ENCODE peak calls at places on chromosomes 5 and 9, in five cellular contexts. D is tibial nerve, X is A549, T is neural progenitor cell, P is fibroblast of lung. G is an unnamed sample.

GRCh38 chr9:89438194-89438593 is 59.7 kb downstream of the SEMA4D start:
- DNase-seq in D (no peak), X (no peak), T (no peak), P (no peak), G (no peak)

GRCh38 chr5:124195416-124195815 is 551.0 kb downstream of the ZNF608 start:
- DNase-seq in D (no peak), X (no peak), T (no peak), P (no peak), G (no peak)

GRCh38 chr5:80960531-80961375 is 590 bp downstream of the RASGRF2 start:
- DNase-seq in D (peak), X (peak), T (peak), P (peak), G (peak)

GRCh38 chr5:90473321-90474234 is 993 bp downstream of the MBLAC2 start:
- DNase-seq in D (peak), X (peak), T (peak), P (peak), G (peak)

GRCh38 chr5:117800261-117800660 is 1188.1 kb downstream of the DTWD2 start:
- DNase-seq in D (no peak), X (no peak), T (no peak), P (peak), G (no peak)

GRCh38 chr5:128537306-128537998 is 593 bp downstream of the FBN2 start:
- DNase-seq in D (peak), X (peak), T (peak), P (peak), G (peak)

GRCh38 chr9:108477538-108478006 is 378.2 kb downstream of the ACTL7B start:
- DNase-seq in D (no peak), X (peak), T (no peak), P (peak), G (peak)

GRCh38 chr5:111072949-111073682 is 1.6 kb downstream of the TSLP start:
- DNase-seq in D (peak), X (no peak), T (peak), P (no peak), G (peak)

GRCh38 chr9:116574027-116574679 is 113.0 kb upstream of the TRIM32 start:
- DNase-seq in D (no peak), X (peak), T (no peak), P (no peak), G (no peak)

GRCh38 chr5:108148715-108149139 is 233.2 kb downstream of the FBXL17 start:
- DNase-seq in D (no peak), X (peak), T (peak), P (peak), G (peak)

GRCh38 chr9:112495614-112496013 is 9.0 kb downstream of the KIAA1958 start:
- DNase-seq in D (no peak), X (no peak), T (no peak), P (no peak), G (no peak)

GRCh38 chr9:110142868-110143866 is 64.8 kb downstream of the C9orf152 start:
- DNase-seq in D (no peak), X (peak), T (peak), P (no peak), G (no peak)

GRCh38 chr9:122356627-122357026 is 14.2 kb upstream of the PTGS1 start:
- DNase-seq in D (no peak), X (no peak), T (peak), P (no peak), G (no peak)

GRCh38 chr5:78627766-78628165 is 20.8 kb downstream of the LHFPL2 start:
- DNase-seq in D (no peak), X (no peak), T (no peak), P (no peak), G (no peak)
- H3K27ac ChIP-seq in D (peak), X (peak), T (no peak), P (no peak), G (no peak)

DNA sequence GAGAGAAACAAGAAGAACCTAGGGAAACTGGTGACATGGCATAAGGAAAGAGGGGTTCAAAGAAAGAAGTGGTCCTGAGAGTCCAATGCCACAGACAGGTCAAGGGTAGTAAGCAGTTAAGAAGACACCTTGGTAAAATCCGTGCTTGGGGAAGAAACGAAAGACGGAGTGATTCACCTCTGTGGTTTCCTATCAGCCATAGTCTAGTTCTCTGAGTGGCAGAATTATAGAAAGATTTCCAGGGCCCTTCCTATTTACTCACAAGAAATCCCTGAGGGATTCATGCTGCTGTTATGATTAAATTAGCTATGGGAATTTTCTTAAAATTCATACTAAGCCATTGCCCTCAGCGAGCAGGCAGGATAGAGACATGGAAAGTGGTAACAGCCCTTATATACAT is 31.7 kb downstream of the IL33 start:
- DNase-seq in D (no peak), X (no peak), T (no peak), P (no peak), G (no peak)
- TF ChIP-seq CTCF in D (no peak), X (no peak), T (no peak), P (no peak), G (no peak)

DNA sequence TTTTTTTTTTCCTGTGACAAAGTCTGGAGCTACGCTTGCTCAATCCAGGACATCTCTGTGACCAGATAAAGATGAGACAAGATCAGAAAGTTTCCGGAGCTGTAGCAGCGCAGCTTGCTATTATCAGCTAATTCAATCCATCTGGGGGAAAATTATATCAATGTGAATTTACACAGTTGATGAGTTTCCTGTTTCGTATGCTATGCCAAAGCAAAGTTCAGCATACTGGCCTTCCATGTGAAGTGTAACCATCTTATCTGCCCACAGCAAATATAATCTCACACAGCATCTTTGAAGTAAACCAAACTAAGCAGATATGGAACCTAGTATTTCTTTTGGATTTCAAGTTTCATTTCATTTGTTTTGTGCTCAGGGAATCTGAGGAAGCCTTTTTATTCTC is 1767.7 kb downstream of the EFNA5 start:
- DNase-seq in D (no peak), X (no peak), T (no peak), P (peak), G (no peak)
- H3K27ac ChIP-seq in D (no peak), X (no peak), T (no peak), P (no peak), G (no peak)

GRCh38 chr5:59525957-59526356 is 367.6 kb downstream of the PDE4D start:
- DNase-seq in D (no peak), X (peak), T (no peak), P (peak), G (no peak)
- TF ChIP-seq CTCF in D (no peak), X (peak), T (no peak), P (peak), G (no peak)

GRCh38 chr5:139134906-139135305 is 63.3 kb downstream of the SIL1 start:
- DNase-seq in D (no peak), X (no peak), T (no peak), P (no peak), G (no peak)
- H3K27ac ChIP-seq in D (no peak), X (no peak), T (no peak), P (no peak), G (no peak)

GRCh38 chr5:175056831-175057230 is 332.4 kb downstream of the MSX2 start:
- DNase-seq in D (no peak), X (no peak), T (no peak), P (no peak), G (no peak)

GRCh38 chr5:175060264-175060663 is 335.9 kb downstream of the MSX2 start:
- DNase-seq in D (no peak), X (no peak), T (no peak), P (no peak), G (no peak)

DNA sequence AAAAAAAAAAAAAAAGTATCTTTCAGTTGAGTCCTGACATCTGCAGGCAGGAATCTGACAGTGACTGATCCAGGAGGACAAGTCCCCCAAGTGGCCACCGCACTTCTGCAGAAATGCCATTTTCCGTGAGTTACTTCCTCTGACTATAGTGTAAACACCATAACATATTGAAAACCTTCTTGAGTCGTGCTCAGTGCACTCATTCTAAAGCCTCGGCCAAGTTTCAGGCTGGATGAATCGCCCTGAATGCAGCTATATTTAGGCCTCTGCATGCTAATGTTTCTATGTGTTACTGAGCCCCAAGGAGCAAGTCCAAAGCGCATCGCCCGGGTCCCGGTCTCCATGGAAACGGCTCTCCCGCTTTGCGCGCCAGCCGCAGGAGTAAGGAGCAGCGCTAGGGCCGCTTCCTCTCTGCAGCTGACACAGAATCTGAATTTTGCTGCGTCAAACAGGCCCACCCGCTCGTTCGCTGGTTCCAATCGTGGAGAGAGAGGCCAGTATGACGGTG is 335.4 kb downstream of the MSX2 start:
- DNase-seq in D (no peak), X (peak), T (peak), P (peak), G (no peak)
- TF ChIP-seq CTCF in D (no peak), X (peak), T (peak), P (no peak), G (no peak)

G was measured in RWPE1.